ENCODE peak calls at places on chromosomes 16 and 17, in nine cellular contexts. W is retinal pigment epithelial cell; V is GM23338; I is AG09319; L is nephron progenitor cell; E is activated CD8-positive, alpha-beta memory T cell treated with anti-CD3 and anti-CD28 coated beads, Interleukin-2, amount 50 U/mL, for 48 hours; N is stimulated activated CD4-positive, alpha-beta T cell treated with anti-CD3 and anti-CD28 coated beads, Interleukin-2, amount 100 ng/mL, for 48 hours; C is T-helper 2 cell; K is M059J. Y is an unnamed sample.
A peak's percentile ranks its signal among the peaks of the same experiment; 100 is the strongest.

GRCh38 chr16:88133507-88133843 is 182.2 kb downstream of the BANP start:
- DNase-seq in W (no peak), V (no peak), I (no peak), L (no peak), E (no peak), N (no peak), C (no peak), K (no peak), Y (no peak)

GRCh38 chr16:74570412-74571301 is 36.3 kb downstream of the GLG1 start:
- DNase-seq in W (no peak), V (no peak), I (no peak), L (no peak), E (no peak), N (no peak), C (no peak), K (no peak), Y (no peak)

GRCh38 chr17:60792250-60792898 is 114.7 kb downstream of the BCAS3 start:
- DNase-seq in W (no peak), V (no peak), I (no peak), L (no peak), E (no peak), N (no peak), C (no peak), K (no peak), Y (no peak)

GRCh38 chr16:57471852-57472664 is 9.6 kb downstream of the POLR2C start:
- DNase-seq in W (no peak), V (peak; percentile 52), I (no peak), L (peak; percentile 38), E (peak; percentile 50), N (no peak), C (no peak), K (no peak), Y (no peak)

GRCh38 chr17:66290097-66290722 is 12.2 kb upstream of the PRKCA start:
- DNase-seq in W (no peak), V (peak; percentile 27), I (no peak), L (no peak), E (no peak), N (no peak), C (no peak), K (no peak), Y (no peak)

GRCh38 chr16:24800586-24800985 is 45.2 kb upstream of the SLC5A11 start:
- DNase-seq in W (no peak), V (peak; percentile 17), I (no peak), L (no peak), E (no peak), N (no peak), C (no peak), K (peak; percentile 28), Y (no peak)

GRCh38 chr17:7618608-7619007 is 3.9 kb upstream of the FXR2 start:
- DNase-seq in W (no peak), V (no peak), I (no peak), L (no peak), E (no peak), N (no peak), C (no peak), K (no peak), Y (no peak)

GRCh38 chr16:87457724-87458423 is 35.0 kb downstream of the ZCCHC14 start:
- DNase-seq in W (peak; percentile 99), V (no peak), I (peak; percentile 90), L (no peak), E (peak; percentile 75), N (peak; percentile 36), C (no peak), K (peak; percentile 99), Y (peak; percentile 40)

GRCh38 chr16:6038966-6039530 is 941.5 kb upstream of the EEF2KMT start:
- DNase-seq in W (no peak), V (no peak), I (no peak), L (no peak), E (no peak), N (no peak), C (no peak), K (no peak), Y (no peak)

GRCh38 chr16:9297437-9298113 is 206.1 kb downstream of the HAPSTR1 start:
- DNase-seq in W (no peak), V (peak; percentile 83), I (no peak), L (peak; percentile 52), E (peak; percentile 52), N (no peak), C (no peak), K (peak; percentile 9), Y (no peak)

Y was measured in pulmonary artery endothelial cell.